ENCODE peak calls at places on chromosomes 13 and 19, in nine cellular contexts. R is uterus, K is thyroid gland, E is A549, L is breast epithelium, N is right lobe of liver, J is stomach, O is IMR-90, Q is esophagus squamous epithelium. U is an unnamed sample.
A peak's percentile ranks its signal among the peaks of the same experiment; 100 is the strongest.

GRCh38 chr13:30735025-30735967 is at the start of gene ALOX5AP:
- DNase-seq in K (no peak), J (peak; percentile 33), R (no peak), N (no peak), E (no peak), Q (no peak), O (no peak), L (no peak), U (peak; percentile 84)

GRCh38 chr19:42290523-42291436 is 11.2 kb upstream of the PRR19 start:
- DNase-seq in N (peak; percentile 56), L (no peak), O (no peak), E (peak; percentile 79), Q (no peak), K (no peak), J (no peak), R (peak; percentile 28), U (peak; percentile 84)

GRCh38 chr19:47523473-47523872 is 8.6 kb upstream of the NAPA start:
- DNase-seq in N (no peak), K (peak; percentile 87), L (no peak), Q (no peak), E (no peak), R (no peak), J (no peak), O (no peak), U (no peak)

GRCh38 chr13:22592515-22592914 is 588.3 kb upstream of the SGCG start:
- DNase-seq in L (no peak), E (no peak), N (no peak), O (peak; percentile 0), K (no peak), Q (no peak), R (no peak), J (no peak), U (no peak)

GRCh38 chr13:44236370-44236769 is 137.3 kb upstream of the SERP2 start:
- DNase-seq in E (no peak), R (no peak), N (no peak), Q (no peak), K (no peak), O (peak; percentile 58), L (no peak), J (no peak), U (no peak)

GRCh38 chr13:28819046-28819747 is 942 bp upstream of the MTUS2 start:
- DNase-seq in N (no peak), O (peak; percentile 12), J (no peak), E (peak; percentile 27), Q (no peak), L (no peak), R (no peak), K (peak; percentile 19), U (no peak)

GRCh38 chr13:29457299-29457698 is 138.2 kb downstream of the SLC7A1 start:
- DNase-seq in L (no peak), Q (no peak), E (peak; percentile 13), R (no peak), O (peak; percentile 79), K (no peak), J (no peak), N (no peak), U (no peak)

GRCh38 chr13:46641274-46642081 is 88.5 kb downstream of the LRCH1 start:
- DNase-seq in E (no peak), L (no peak), J (peak; percentile 51), K (peak; percentile 59), O (no peak), R (no peak), N (peak; percentile 52), Q (no peak), U (no peak)

GRCh38 chr13:89204435-89204834 is 1533.3 kb downstream of the SLITRK5 start:
- DNase-seq in J (no peak), L (no peak), K (no peak), Q (no peak), O (no peak), R (no peak), N (no peak), E (no peak), U (no peak)

GRCh38 chr13:38008636-38009035 is 139.1 kb upstream of the TRPC4 start:
- DNase-seq in E (no peak), L (no peak), K (no peak), Q (no peak), J (no peak), R (no peak), O (no peak), N (no peak), U (no peak)

GRCh38 chr19:48560095-48560530 is 8.1 kb downstream of the SULT2B1 start:
- DNase-seq in E (peak; percentile 72), J (no peak), K (no peak), L (no peak), N (no peak), Q (no peak), R (no peak), O (no peak), U (no peak)

GRCh38 chr19:56573914-56574313 is 6.6 kb downstream of the ZNF470 start:
- DNase-seq in R (no peak), E (no peak), Q (no peak), J (no peak), O (no peak), K (no peak), N (no peak), L (no peak), U (no peak)

DNA sequence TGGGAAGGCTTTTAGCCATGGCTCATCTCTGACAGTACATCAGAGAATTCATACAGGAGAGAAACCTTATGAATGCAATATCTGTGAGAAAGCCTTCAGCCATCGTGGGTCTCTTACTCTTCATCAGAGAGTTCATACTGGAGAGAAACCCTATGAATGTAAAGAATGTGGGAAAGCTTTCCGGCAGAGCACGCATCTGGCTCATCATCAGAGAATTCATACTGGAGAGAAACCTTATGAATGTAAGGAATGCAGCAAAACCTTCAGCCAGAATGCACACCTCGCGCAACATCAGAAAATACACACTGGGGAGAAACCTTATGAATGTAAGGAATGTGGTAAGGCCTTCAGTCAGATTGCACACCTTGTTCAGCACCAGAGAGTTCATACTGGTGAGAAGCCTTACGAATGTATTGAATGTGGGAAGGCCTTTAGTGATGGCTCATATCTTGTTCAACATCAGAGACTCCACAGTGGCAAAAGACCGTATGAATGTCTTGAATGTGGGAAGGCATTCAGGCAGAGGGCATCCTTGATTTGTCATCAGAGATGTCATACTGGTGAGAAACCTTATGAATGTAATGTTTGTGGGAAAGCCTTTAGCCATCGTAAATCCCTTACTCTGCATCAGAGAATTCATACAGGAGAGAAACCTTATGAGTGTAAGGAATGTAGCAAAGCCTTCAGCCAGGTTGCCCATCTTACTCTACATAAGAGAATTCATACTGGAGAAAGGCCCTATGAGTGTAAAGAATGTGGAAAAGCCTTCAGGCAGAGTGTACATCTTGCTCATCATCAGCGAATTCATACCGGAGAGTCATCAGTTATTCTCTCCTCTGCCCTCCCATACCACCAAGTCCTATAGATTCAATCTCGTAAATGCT is 10.7 kb downstream of the ZNF470 start:
- DNase-seq in O (no peak), E (no peak), R (no peak), K (no peak), N (no peak), L (no peak), J (no peak), Q (no peak), U (no peak)
- H3K9me3 ChIP-seq in O (peaks cover 73% of the 10 kb centered on the region), E (peaks cover 99% of the 10 kb centered on the region), R (peaks cover 24% of the 10 kb centered on the region), K (no peaks in the 10 kb centered on the region), N (peaks cover 85% of the 10 kb centered on the region), L (peaks cover 89% of the 10 kb centered on the region), J (peaks cover 100% of the 10 kb centered on the region), Q (peaks cover 97% of the 10 kb centered on the region), U (peaks cover 81% of the 10 kb centered on the region)

GRCh38 chr13:75762967-75763366 is 126.8 kb downstream of the LMO7 start:
- DNase-seq in E (no peak), K (no peak), R (no peak), N (no peak), O (no peak), J (no peak), L (no peak), Q (no peak), U (no peak)

GRCh38 chr13:75761373-75761772 is 125.2 kb downstream of the LMO7 start:
- DNase-seq in R (no peak), L (no peak), J (no peak), Q (no peak), K (no peak), E (no peak), O (no peak), N (no peak), U (no peak)

GRCh38 chr13:75759531-75759930 is 123.4 kb downstream of the LMO7 start:
- DNase-seq in E (no peak), N (no peak), K (no peak), Q (no peak), O (no peak), R (no peak), J (no peak), L (no peak), U (no peak)

GRCh38 chr13:75762066-75762937 is 126.2 kb downstream of the LMO7 start:
- DNase-seq in E (peak; percentile 24), N (no peak), K (peak; percentile 64), J (peak; percentile 26), O (peak; percentile 63), L (no peak), R (no peak), Q (no peak), U (no peak)

GRCh38 chr13:75760182-75760981 is 124.3 kb downstream of the LMO7 start:
- DNase-seq in J (peak; percentile 85), Q (no peak), N (peak; percentile 70), L (no peak), E (peak; percentile 75), K (peak; percentile 75), O (peak; percentile 33), R (no peak), U (no peak)
- TF ChIP-seq POLR2A in J (no peak), Q (peak; percentile 56), N (peak; percentile 98), L (no peak), E (no peak), K (peak; percentile 69), O (no peak), R (no peak), U (no peak)

GRCh38 chr19:58047672-58048071 is 11.4 kb upstream of the ZNF135 start:
- DNase-seq in N (peak; percentile 35), O (no peak), J (no peak), Q (no peak), L (no peak), R (no peak), K (no peak), E (no peak), U (no peak)
- H3K9me3 ChIP-seq in N (no peaks in the 10 kb centered on the region), O (peaks cover 79% of the 10 kb centered on the region), J (peaks cover 100% of the 10 kb centered on the region), Q (peaks cover 65% of the 10 kb centered on the region), L (peaks cover 86% of the 10 kb centered on the region), R (no peaks in the 10 kb centered on the region), K (no peaks in the 10 kb centered on the region), E (peaks cover 80% of the 10 kb centered on the region), U (peaks cover 94% of the 10 kb centered on the region)

GRCh38 chr19:6362024-6362344 is 653 bp downstream of the CLPP start:
- DNase-seq in N (no peak), E (no peak), K (no peak), O (no peak), J (peak; percentile 29), L (no peak), R (peak; percentile 43), Q (no peak), U (no peak)

GRCh38 chr19:6362351-6362801 is 1.0 kb downstream of the CLPP start:
- DNase-seq in E (no peak), K (no peak), L (no peak), O (no peak), N (no peak), Q (no peak), R (no peak), J (no peak), U (no peak)

GRCh38 chr19:6359942-6360341 is 1.4 kb upstream of the CLPP start:
- DNase-seq in Q (no peak), J (no peak), L (no peak), E (no peak), R (no peak), O (no peak), K (no peak), N (no peak), U (no peak)

GRCh38 chr19:6364353-6364752 is 3.0 kb downstream of the CLPP start:
- DNase-seq in O (no peak), N (no peak), K (no peak), Q (no peak), L (no peak), E (no peak), R (no peak), J (no peak), U (no peak)

GRCh38 chr19:6363429-6363828 is 2.1 kb downstream of the CLPP start:
- DNase-seq in J (no peak), O (no peak), E (no peak), N (no peak), L (no peak), R (no peak), Q (no peak), K (no peak), U (no peak)
- TF ChIP-seq POLR2A in J (no peak), O (no peak), E (no peak), N (no peak), L (no peak), R (no peak), Q (no peak), K (no peak), U (no peak)

U was measured in spleen.